ENCODE peak calls at places on chromosomes 3 and 15, in ten cellular contexts. O, K, I, L, V, Y, A, S, C and N are unnamed samples.

GRCh38 chr3:72250725-72251124 is 465.8 kb upstream of the PROK2 start:
- DNase-seq in C (no peak), O (no peak), Y (no peak), K (no peak), I (no peak), A (no peak), S (no peak), L (no peak), V (no peak), N (no peak)

GRCh38 chr3:129723558-129724324 is 117.3 kb upstream of the PLXND1 start:
- DNase-seq in I (no peak), S (peak; percentile 94), A (no peak), K (peak; percentile 80), V (peak; percentile 73), C (peak; percentile 42), Y (peak; percentile 45), L (peak; percentile 62), O (no peak), N (peak; percentile 92)

GRCh38 chr3:149332781-149333517 is 487 bp downstream of the TM4SF18 start:
- DNase-seq in C (peak; percentile 24), A (no peak), Y (no peak), L (peak; percentile 38), I (no peak), S (peak; percentile 19), V (no peak), K (no peak), O (no peak), N (no peak)

GRCh38 chr3:5017953-5018531 is 38.8 kb downstream of the BHLHE40 start:
- DNase-seq in S (peak; percentile 30), V (peak; percentile 69), C (no peak), I (peak; percentile 86), A (no peak), Y (peak; percentile 66), K (peak; percentile 31), L (peak; percentile 53), O (no peak), N (peak; percentile 83)

GRCh38 chr3:128051837-128052766 is at the start of gene SEC61A1:
- DNase-seq in A (peak; percentile 98), Y (peak; percentile 98), C (peak; percentile 97), I (peak; percentile 97), K (peak; percentile 95), S (peak; percentile 96), L (peak; percentile 96), O (peak; percentile 99), V (peak; percentile 96), N (peak; percentile 96)

GRCh38 chr15:40763801-40764765 is at the start of gene GCHFR:
- DNase-seq in S (peak; percentile 71), Y (peak; percentile 73), A (peak; percentile 95), I (peak; percentile 82), K (peak; percentile 78), L (peak; percentile 64), C (peak; percentile 55), O (peak; percentile 92), V (peak; percentile 85), N (peak; percentile 89)

GRCh38 chr15:92164327-92165000 is 229.2 kb upstream of the ST8SIA2 start:
- DNase-seq in L (peak; percentile 39), Y (no peak), I (no peak), V (no peak), C (no peak), O (no peak), S (no peak), A (peak; percentile 59), K (no peak), N (no peak)

GRCh38 chr3:120853416-120853815 is 54.6 kb upstream of the STXBP5L start:
- DNase-seq in C (no peak), L (no peak), S (no peak), O (no peak), V (no peak), I (no peak), A (no peak), K (no peak), Y (no peak), N (no peak)

GRCh38 chr3:37198996-37199395 is 24.6 kb upstream of the LRRFIP2 start:
- DNase-seq in S (peak; percentile 57), V (no peak), I (no peak), A (no peak), Y (peak; percentile 42), L (peak; percentile 57), C (no peak), K (no peak), O (no peak), N (no peak)

GRCh38 chr3:167941234-167941995 is 154.3 kb downstream of the GOLIM4 start:
- DNase-seq in K (peak; percentile 27), Y (peak; percentile 88), C (peak; percentile 81), S (peak; percentile 79), O (no peak), I (peak; percentile 37), V (no peak), A (no peak), L (peak; percentile 93), N (peak; percentile 69)

GRCh38 chr15:58641660-58642059 is 107.8 kb downstream of the ADAM10 start:
- DNase-seq in S (no peak), O (no peak), L (no peak), A (no peak), V (no peak), K (no peak), Y (no peak), I (no peak), C (no peak), N (no peak)

GRCh38 chr3:124985358-124985757 is 50.8 kb upstream of the MUC13 start:
- DNase-seq in A (no peak), S (peak; percentile 71), C (peak; percentile 60), V (no peak), O (no peak), L (peak; percentile 33), Y (peak; percentile 80), I (no peak), K (no peak), N (no peak)

GRCh38 chr3:23668430-23668904 is 137.3 kb upstream of the UBE2E1 start:
- DNase-seq in O (no peak), C (peak; percentile 48), S (peak; percentile 93), K (no peak), A (no peak), I (no peak), L (peak; percentile 89), V (no peak), Y (peak; percentile 85), N (no peak)

GRCh38 chr15:90664650-90665287 is 52.4 kb upstream of the BLM start:
- DNase-seq in K (peak; percentile 52), C (no peak), O (peak; percentile 86), I (peak; percentile 77), Y (no peak), V (no peak), S (peak; percentile 44), A (no peak), L (peak; percentile 41), N (peak; percentile 75)

GRCh38 chr3:139982404-139982803 is 47.4 kb downstream of the CLSTN2 start:
- DNase-seq in C (peak; percentile 16), L (peak; percentile 0), K (no peak), Y (no peak), O (no peak), A (peak; percentile 47), I (no peak), S (peak; percentile 5), V (no peak), N (no peak)

GRCh38 chr3:16606398-16606797 is 1.2 kb upstream of the DAZL start:
- DNase-seq in A (peak; percentile 27), Y (peak; percentile 39), L (peak; percentile 9), C (no peak), V (no peak), O (no peak), I (no peak), S (peak; percentile 2), K (no peak), N (no peak)

GRCh38 chr15:35047528-35047927 is 37.6 kb downstream of the NANOGP8 start:
- DNase-seq in L (no peak), Y (no peak), O (no peak), V (no peak), I (no peak), C (no peak), A (no peak), K (no peak), S (no peak), N (no peak)

GRCh38 chr3:154122096-154122911 is 1.1 kb downstream of the ARHGEF26 start:
- DNase-seq in L (no peak), A (peak; percentile 71), V (no peak), O (peak; percentile 83), I (peak; percentile 37), S (peak; percentile 7), K (no peak), C (peak; percentile 42), Y (peak; percentile 48), N (peak; percentile 73)

GRCh38 chr3:142501004-142501926 is 53.4 kb upstream of the XRN1 start:
- DNase-seq in I (no peak), L (peak; percentile 73), O (no peak), V (no peak), S (peak; percentile 94), K (no peak), C (no peak), Y (peak; percentile 24), A (no peak), N (no peak)

GRCh38 chr3:81302045-81302444 is 459.4 kb downstream of the GBE1 start:
- DNase-seq in V (no peak), C (peak; percentile 71), S (peak; percentile 69), O (no peak), L (peak; percentile 48), Y (peak; percentile 3), A (peak; percentile 54), I (no peak), K (peak; percentile 39), N (no peak)

GRCh38 chr3:31823184-31823583 is 157.9 kb downstream of the OSBPL10 start:
- DNase-seq in S (no peak), I (no peak), K (no peak), A (no peak), C (no peak), O (no peak), L (no peak), Y (no peak), V (no peak), N (no peak)

GRCh38 chr15:39478996-39479395 is 101.9 kb upstream of the THBS1 start:
- DNase-seq in O (no peak), K (no peak), I (no peak), C (no peak), A (no peak), S (no peak), L (no peak), V (no peak), Y (no peak), N (no peak)

GRCh38 chr15:33955945-33956344 is 12.4 kb upstream of the CHRM5 start:
- DNase-seq in I (no peak), S (no peak), C (no peak), K (no peak), V (no peak), A (no peak), Y (no peak), O (no peak), L (no peak), N (no peak)

GRCh38 chr15:92997821-92998220 is 91.2 kb downstream of the RGMA start:
- DNase-seq in L (no peak), A (no peak), I (no peak), S (no peak), K (no peak), V (no peak), Y (no peak), C (no peak), O (no peak), N (no peak)

GRCh38 chr3:13367728-13368127 is 52.4 kb downstream of the NUP210 start:
- DNase-seq in A (no peak), V (no peak), L (no peak), O (peak; percentile 1), C (no peak), S (no peak), Y (no peak), I (no peak), K (no peak), N (no peak)

GRCh38 chr3:168139947-168140346 is 44.2 kb upstream of the GOLIM4 start:
- DNase-seq in A (no peak), I (no peak), L (no peak), C (no peak), K (no peak), O (no peak), V (no peak), S (no peak), Y (no peak), N (no peak)

GRCh38 chr3:7517979-7518378 is 657.1 kb downstream of the GRM7 start:
- DNase-seq in I (no peak), C (no peak), A (no peak), O (no peak), K (no peak), Y (no peak), S (no peak), V (no peak), L (no peak), N (no peak)

GRCh38 chr3:49098429-49098828 is 4.6 kb upstream of the QRICH1 start:
- DNase-seq in S (peak; percentile 81), A (no peak), Y (peak; percentile 39), V (no peak), I (peak; percentile 75), O (peak; percentile 24), C (no peak), K (peak; percentile 82), L (no peak), N (no peak)